ENCODE peak calls at places on chromosomes 6 and 20, in ten cellular contexts. One of them, this sample, is unnamed.

GRCh38 chr20:54255157-54255556 is 47.3 kb downstream of the PFDN4 start:
- DNase-seq in right lobe of liver: no peak
- DNase-seq in endothelial cell: no peak
- DNase-seq in foreskin keratinocyte: peak
- DNase-seq in H1: no peak
- DNase-seq in epithelial cell of proximal tubule: no peak
- DNase-seq in fibroblast of lung: peak
- DNase-seq in lung: no peak
- DNase-seq in mesothelial cell of epicardium: no peak
- DNase-seq in omental fat pad: no peak
- DNase-seq in this sample: no peak

GRCh38 chr20:43695571-43695970 is 28.7 kb downstream of the MYBL2 start:
- DNase-seq in right lobe of liver: no peak
- DNase-seq in endothelial cell: no peak
- DNase-seq in foreskin keratinocyte: no peak
- DNase-seq in H1: no peak
- DNase-seq in epithelial cell of proximal tubule: no peak
- DNase-seq in fibroblast of lung: no peak
- DNase-seq in lung: no peak
- DNase-seq in mesothelial cell of epicardium: no peak
- DNase-seq in omental fat pad: no peak
- DNase-seq in this sample: no peak

GRCh38 chr6:170082531-170083187 is 208.2 kb downstream of the DLL1 start:
- DNase-seq in right lobe of liver: peak
- DNase-seq in endothelial cell: no peak
- DNase-seq in foreskin keratinocyte: no peak
- DNase-seq in H1: no peak
- DNase-seq in epithelial cell of proximal tubule: no peak
- DNase-seq in fibroblast of lung: no peak
- DNase-seq in lung: no peak
- DNase-seq in mesothelial cell of epicardium: no peak
- DNase-seq in omental fat pad: peak
- DNase-seq in this sample: no peak

GRCh38 chr6:103723438-103723837 is 1136.3 kb downstream of the HACE1 start:
- DNase-seq in right lobe of liver: no peak
- DNase-seq in endothelial cell: no peak
- DNase-seq in foreskin keratinocyte: no peak
- DNase-seq in H1: no peak
- DNase-seq in epithelial cell of proximal tubule: no peak
- DNase-seq in fibroblast of lung: no peak
- DNase-seq in lung: no peak
- DNase-seq in mesothelial cell of epicardium: no peak
- DNase-seq in omental fat pad: no peak
- DNase-seq in this sample: no peak

GRCh38 chr6:5511924-5512323 is 250.6 kb downstream of the FARS2 start:
- DNase-seq in right lobe of liver: no peak
- DNase-seq in endothelial cell: no peak
- DNase-seq in foreskin keratinocyte: no peak
- DNase-seq in H1: no peak
- DNase-seq in epithelial cell of proximal tubule: no peak
- DNase-seq in fibroblast of lung: peak
- DNase-seq in lung: no peak
- DNase-seq in mesothelial cell of epicardium: no peak
- DNase-seq in omental fat pad: no peak
- DNase-seq in this sample: no peak

GRCh38 chr20:9555781-9556180 is 41.4 kb downstream of the LAMP5 start:
- DNase-seq in right lobe of liver: no peak
- DNase-seq in endothelial cell: no peak
- DNase-seq in foreskin keratinocyte: peak
- DNase-seq in H1: no peak
- DNase-seq in epithelial cell of proximal tubule: peak
- DNase-seq in fibroblast of lung: no peak
- DNase-seq in lung: no peak
- DNase-seq in mesothelial cell of epicardium: no peak
- DNase-seq in omental fat pad: no peak
- DNase-seq in this sample: no peak

GRCh38 chr6:110567957-110568696 is 91.7 kb upstream of the SLC22A16 start:
- DNase-seq in right lobe of liver: no peak
- DNase-seq in endothelial cell: no peak
- DNase-seq in foreskin keratinocyte: no peak
- DNase-seq in H1: no peak
- DNase-seq in epithelial cell of proximal tubule: no peak
- DNase-seq in fibroblast of lung: no peak
- DNase-seq in lung: no peak
- DNase-seq in mesothelial cell of epicardium: no peak
- DNase-seq in omental fat pad: no peak
- DNase-seq in this sample: no peak

GRCh38 chr6:45112711-45113110 is 215.4 kb upstream of the RUNX2 start:
- DNase-seq in right lobe of liver: no peak
- DNase-seq in endothelial cell: no peak
- DNase-seq in foreskin keratinocyte: no peak
- DNase-seq in H1: no peak
- DNase-seq in epithelial cell of proximal tubule: no peak
- DNase-seq in fibroblast of lung: peak
- DNase-seq in lung: no peak
- DNase-seq in mesothelial cell of epicardium: no peak
- DNase-seq in omental fat pad: no peak
- DNase-seq in this sample: no peak

GRCh38 chr6:127124196-127124595 is 5.7 kb downstream of the RSPO3 start:
- DNase-seq in right lobe of liver: no peak
- DNase-seq in endothelial cell: no peak
- DNase-seq in foreskin keratinocyte: no peak
- DNase-seq in H1: no peak
- DNase-seq in epithelial cell of proximal tubule: no peak
- DNase-seq in fibroblast of lung: no peak
- DNase-seq in lung: no peak
- DNase-seq in mesothelial cell of epicardium: no peak
- DNase-seq in omental fat pad: no peak
- DNase-seq in this sample: no peak

GRCh38 chr6:83258517-83258916 is 65.4 kb downstream of the RWDD2A start:
- DNase-seq in right lobe of liver: no peak
- DNase-seq in endothelial cell: no peak
- DNase-seq in foreskin keratinocyte: no peak
- DNase-seq in H1: no peak
- DNase-seq in epithelial cell of proximal tubule: no peak
- DNase-seq in fibroblast of lung: peak
- DNase-seq in lung: no peak
- DNase-seq in mesothelial cell of epicardium: no peak
- DNase-seq in omental fat pad: no peak
- DNase-seq in this sample: no peak

GRCh38 chr6:10528170-10528981 is 7.2 kb downstream of the GCNT2 start:
- DNase-seq in right lobe of liver: peak
- DNase-seq in endothelial cell: no peak
- DNase-seq in foreskin keratinocyte: no peak
- DNase-seq in H1: no peak
- DNase-seq in epithelial cell of proximal tubule: no peak
- DNase-seq in fibroblast of lung: peak
- DNase-seq in lung: peak
- DNase-seq in mesothelial cell of epicardium: no peak
- DNase-seq in omental fat pad: no peak
- DNase-seq in this sample: no peak

GRCh38 chr20:37282558-37282957 is 6.9 kb upstream of the MANBAL start:
- DNase-seq in right lobe of liver: no peak
- DNase-seq in endothelial cell: peak
- DNase-seq in foreskin keratinocyte: no peak
- DNase-seq in H1: no peak
- DNase-seq in epithelial cell of proximal tubule: no peak
- DNase-seq in fibroblast of lung: peak
- DNase-seq in lung: no peak
- DNase-seq in mesothelial cell of epicardium: no peak
- DNase-seq in omental fat pad: no peak
- DNase-seq in this sample: no peak

GRCh38 chr6:112214749-112215269 is 39.6 kb downstream of the LAMA4 start:
- DNase-seq in right lobe of liver: no peak
- DNase-seq in endothelial cell: no peak
- DNase-seq in foreskin keratinocyte: no peak
- DNase-seq in H1: no peak
- DNase-seq in epithelial cell of proximal tubule: no peak
- DNase-seq in fibroblast of lung: no peak
- DNase-seq in lung: no peak
- DNase-seq in mesothelial cell of epicardium: no peak
- DNase-seq in omental fat pad: no peak
- DNase-seq in this sample: no peak

GRCh38 chr6:104986625-104987024 is 29.7 kb downstream of the LIN28B start:
- DNase-seq in right lobe of liver: no peak
- DNase-seq in endothelial cell: no peak
- DNase-seq in foreskin keratinocyte: no peak
- DNase-seq in H1: no peak
- DNase-seq in epithelial cell of proximal tubule: no peak
- DNase-seq in fibroblast of lung: no peak
- DNase-seq in lung: no peak
- DNase-seq in mesothelial cell of epicardium: no peak
- DNase-seq in omental fat pad: no peak
- DNase-seq in this sample: no peak

GRCh38 chr6:32968770-32969684 is 633 bp downstream of the BRD2 start:
- DNase-seq in right lobe of liver: peak
- DNase-seq in endothelial cell: peak
- DNase-seq in foreskin keratinocyte: peak
- DNase-seq in H1: peak
- DNase-seq in epithelial cell of proximal tubule: no peak
- DNase-seq in fibroblast of lung: peak
- DNase-seq in lung: peak
- DNase-seq in mesothelial cell of epicardium: peak
- DNase-seq in omental fat pad: peak
- DNase-seq in this sample: peak

GRCh38 chr6:73652637-73653570 is 888 bp downstream of the SLC17A5 start:
- DNase-seq in right lobe of liver: peak
- DNase-seq in endothelial cell: peak
- DNase-seq in foreskin keratinocyte: no peak
- DNase-seq in H1: peak
- DNase-seq in epithelial cell of proximal tubule: no peak
- DNase-seq in fibroblast of lung: peak
- DNase-seq in lung: peak
- DNase-seq in mesothelial cell of epicardium: no peak
- DNase-seq in omental fat pad: no peak
- DNase-seq in this sample: peak
- TF ChIP-seq CTCF in right lobe of liver: peak
- TF ChIP-seq CTCF in endothelial cell: no peak
- TF ChIP-seq CTCF in foreskin keratinocyte: peak
- TF ChIP-seq CTCF in H1: peak
- TF ChIP-seq CTCF in epithelial cell of proximal tubule: peak
- TF ChIP-seq CTCF in fibroblast of lung: peak
- TF ChIP-seq CTCF in lung: no peak
- TF ChIP-seq CTCF in mesothelial cell of epicardium: no peak
- TF ChIP-seq CTCF in omental fat pad: no peak
- TF ChIP-seq CTCF in this sample: no peak

DNA sequence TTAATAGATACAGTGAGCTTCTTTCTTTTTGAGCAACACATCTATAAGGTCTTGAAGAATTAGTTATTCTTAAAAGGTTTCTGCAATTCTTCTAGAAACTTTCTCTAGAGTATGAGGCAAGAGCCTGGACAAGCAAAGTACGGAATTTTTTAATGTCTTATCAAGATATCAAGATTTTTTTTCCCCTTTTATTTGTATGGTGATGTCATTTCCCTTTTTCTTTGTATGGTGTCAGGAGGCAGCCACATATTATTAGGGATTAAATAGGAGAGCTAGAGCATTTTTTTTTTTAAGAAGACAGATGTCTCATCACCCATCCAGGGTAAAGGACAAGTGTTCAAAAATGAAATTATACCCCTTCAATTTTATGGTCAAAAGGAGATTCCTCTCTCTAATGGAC is 518.5 kb downstream of the DHX35 start:
- DNase-seq in right lobe of liver: no peak
- DNase-seq in endothelial cell: no peak
- DNase-seq in foreskin keratinocyte: no peak
- DNase-seq in H1: no peak
- DNase-seq in epithelial cell of proximal tubule: no peak
- DNase-seq in fibroblast of lung: no peak
- DNase-seq in lung: no peak
- DNase-seq in mesothelial cell of epicardium: no peak
- DNase-seq in omental fat pad: no peak
- DNase-seq in this sample: no peak
- TF ChIP-seq CTCF in right lobe of liver: no peak
- TF ChIP-seq CTCF in endothelial cell: no peak
- TF ChIP-seq CTCF in foreskin keratinocyte: no peak
- TF ChIP-seq CTCF in H1: no peak
- TF ChIP-seq CTCF in epithelial cell of proximal tubule: no peak
- TF ChIP-seq CTCF in fibroblast of lung: no peak
- TF ChIP-seq CTCF in lung: no peak
- TF ChIP-seq CTCF in mesothelial cell of epicardium: no peak
- TF ChIP-seq CTCF in omental fat pad: no peak
- TF ChIP-seq CTCF in this sample: no peak

GRCh38 chr20:17966432-17967312 is 1.9 kb downstream of the SNX5 start:
- DNase-seq in right lobe of liver: no peak
- DNase-seq in endothelial cell: no peak
- DNase-seq in foreskin keratinocyte: no peak
- DNase-seq in H1: no peak
- DNase-seq in epithelial cell of proximal tubule: no peak
- DNase-seq in fibroblast of lung: peak
- DNase-seq in lung: no peak
- DNase-seq in mesothelial cell of epicardium: no peak
- DNase-seq in omental fat pad: no peak
- DNase-seq in this sample: no peak
- TF ChIP-seq CTCF in right lobe of liver: no peak
- TF ChIP-seq CTCF in endothelial cell: no peak
- TF ChIP-seq CTCF in foreskin keratinocyte: peak
- TF ChIP-seq CTCF in H1: no peak
- TF ChIP-seq CTCF in epithelial cell of proximal tubule: peak
- TF ChIP-seq CTCF in fibroblast of lung: no peak
- TF ChIP-seq CTCF in lung: no peak
- TF ChIP-seq CTCF in mesothelial cell of epicardium: no peak
- TF ChIP-seq CTCF in omental fat pad: no peak
- TF ChIP-seq CTCF in this sample: no peak

GRCh38 chr20:62581308-62581707 is 61.0 kb upstream of the SLCO4A1 start:
- DNase-seq in right lobe of liver: no peak
- DNase-seq in endothelial cell: no peak
- DNase-seq in foreskin keratinocyte: no peak
- DNase-seq in H1: no peak
- DNase-seq in epithelial cell of proximal tubule: no peak
- DNase-seq in fibroblast of lung: no peak
- DNase-seq in lung: no peak
- DNase-seq in mesothelial cell of epicardium: no peak
- DNase-seq in omental fat pad: no peak
- DNase-seq in this sample: no peak

GRCh38 chr20:62581806-62582205 is 60.5 kb upstream of the SLCO4A1 start:
- DNase-seq in right lobe of liver: no peak
- DNase-seq in endothelial cell: no peak
- DNase-seq in foreskin keratinocyte: no peak
- DNase-seq in H1: no peak
- DNase-seq in epithelial cell of proximal tubule: no peak
- DNase-seq in fibroblast of lung: no peak
- DNase-seq in lung: no peak
- DNase-seq in mesothelial cell of epicardium: no peak
- DNase-seq in omental fat pad: no peak
- DNase-seq in this sample: no peak

GRCh38 chr20:62585571-62585970 is 56.7 kb upstream of the SLCO4A1 start:
- DNase-seq in right lobe of liver: no peak
- DNase-seq in endothelial cell: no peak
- DNase-seq in foreskin keratinocyte: no peak
- DNase-seq in H1: no peak
- DNase-seq in epithelial cell of proximal tubule: no peak
- DNase-seq in fibroblast of lung: no peak
- DNase-seq in lung: no peak
- DNase-seq in mesothelial cell of epicardium: no peak
- DNase-seq in omental fat pad: no peak
- DNase-seq in this sample: no peak

GRCh38 chr20:62584671-62585512 is 57.4 kb upstream of the SLCO4A1 start:
- DNase-seq in right lobe of liver: no peak
- DNase-seq in endothelial cell: no peak
- DNase-seq in foreskin keratinocyte: no peak
- DNase-seq in H1: no peak
- DNase-seq in epithelial cell of proximal tubule: no peak
- DNase-seq in fibroblast of lung: no peak
- DNase-seq in lung: no peak
- DNase-seq in mesothelial cell of epicardium: no peak
- DNase-seq in omental fat pad: no peak
- DNase-seq in this sample: no peak

GRCh38 chr20:62583424-62583920 is 58.8 kb upstream of the SLCO4A1 start:
- DNase-seq in right lobe of liver: no peak
- DNase-seq in endothelial cell: no peak
- DNase-seq in foreskin keratinocyte: no peak
- DNase-seq in H1: no peak
- DNase-seq in epithelial cell of proximal tubule: no peak
- DNase-seq in fibroblast of lung: no peak
- DNase-seq in lung: no peak
- DNase-seq in mesothelial cell of epicardium: no peak
- DNase-seq in omental fat pad: no peak
- DNase-seq in this sample: no peak
- TF ChIP-seq CTCF in right lobe of liver: peak
- TF ChIP-seq CTCF in endothelial cell: no peak
- TF ChIP-seq CTCF in foreskin keratinocyte: peak
- TF ChIP-seq CTCF in H1: peak
- TF ChIP-seq CTCF in epithelial cell of proximal tubule: peak
- TF ChIP-seq CTCF in fibroblast of lung: no peak
- TF ChIP-seq CTCF in lung: no peak
- TF ChIP-seq CTCF in mesothelial cell of epicardium: no peak
- TF ChIP-seq CTCF in omental fat pad: no peak
- TF ChIP-seq CTCF in this sample: no peak

This sample was measured in WTC11.